ENCODE peak calls at places on chromosomes 5 and 9, in ten cellular contexts. One of them, this sample, is unnamed.

GRCh38 chr5:67998709-67999251 is 216.8 kb upstream of the PIK3R1 start:
- DNase-seq in BE2C: no peak
- DNase-seq in AG04450: no peak
- DNase-seq in GM10248: no peak
- DNase-seq in RWPE1: no peak
- DNase-seq in fibroblast of mammary gland: peak; percentile 84
- DNase-seq in lower lobe of right lung: peak; percentile 77
- DNase-seq in endothelial cell: no peak
- DNase-seq in gastrocnemius medialis: peak; percentile 22
- DNase-seq in stomach: no peak
- DNase-seq in this sample: no peak

GRCh38 chr9:85185486-85186217 is 516.1 kb downstream of the NTRK2 start:
- DNase-seq in gastrocnemius medialis: no peak
- DNase-seq in stomach: no peak
- DNase-seq in GM10248: no peak
- DNase-seq in AG04450: no peak
- DNase-seq in BE2C: no peak
- DNase-seq in RWPE1: no peak
- DNase-seq in lower lobe of right lung: no peak
- DNase-seq in endothelial cell: no peak
- DNase-seq in fibroblast of mammary gland: no peak
- DNase-seq in this sample: no peak

GRCh38 chr5:166725585-166725984 is 1565.9 kb upstream of the WWC1 start:
- DNase-seq in AG04450: no peak
- DNase-seq in endothelial cell: no peak
- DNase-seq in stomach: no peak
- DNase-seq in lower lobe of right lung: no peak
- DNase-seq in fibroblast of mammary gland: no peak
- DNase-seq in RWPE1: no peak
- DNase-seq in gastrocnemius medialis: no peak
- DNase-seq in BE2C: no peak
- DNase-seq in GM10248: no peak
- DNase-seq in this sample: no peak

GRCh38 chr9:96302021-96302420 is at the start of gene HSD17B3:
- DNase-seq in gastrocnemius medialis: no peak
- DNase-seq in lower lobe of right lung: no peak
- DNase-seq in stomach: no peak
- DNase-seq in GM10248: no peak
- DNase-seq in endothelial cell: no peak
- DNase-seq in RWPE1: peak; percentile 69
- DNase-seq in BE2C: no peak
- DNase-seq in AG04450: no peak
- DNase-seq in fibroblast of mammary gland: no peak
- DNase-seq in this sample: no peak

GRCh38 chr5:126503602-126504104 is 80.4 kb downstream of the GRAMD2B start:
- DNase-seq in stomach: no peak
- DNase-seq in endothelial cell: no peak
- DNase-seq in fibroblast of mammary gland: peak; percentile 77
- DNase-seq in lower lobe of right lung: no peak
- DNase-seq in gastrocnemius medialis: peak; percentile 46
- DNase-seq in BE2C: no peak
- DNase-seq in AG04450: no peak
- DNase-seq in GM10248: no peak
- DNase-seq in RWPE1: no peak
- DNase-seq in this sample: no peak

GRCh38 chr9:3758816-3759576 is 233.2 kb upstream of the RFX3 start:
- DNase-seq in GM10248: no peak
- DNase-seq in AG04450: no peak
- DNase-seq in gastrocnemius medialis: no peak
- DNase-seq in stomach: no peak
- DNase-seq in endothelial cell: no peak
- DNase-seq in RWPE1: no peak
- DNase-seq in fibroblast of mammary gland: no peak
- DNase-seq in BE2C: no peak
- DNase-seq in lower lobe of right lung: no peak
- DNase-seq in this sample: no peak

GRCh38 chr9:91207481-91207888 is 154.2 kb downstream of the AUH start:
- DNase-seq in gastrocnemius medialis: no peak
- DNase-seq in endothelial cell: no peak
- DNase-seq in BE2C: no peak
- DNase-seq in AG04450: no peak
- DNase-seq in RWPE1: no peak
- DNase-seq in fibroblast of mammary gland: peak; percentile 70
- DNase-seq in stomach: no peak
- DNase-seq in lower lobe of right lung: no peak
- DNase-seq in GM10248: no peak
- DNase-seq in this sample: no peak

GRCh38 chr9:71819115-71819739 is 50.9 kb upstream of the CEMIP2 start:
- DNase-seq in GM10248: no peak
- DNase-seq in endothelial cell: peak; percentile 62
- DNase-seq in BE2C: peak; percentile 51
- DNase-seq in lower lobe of right lung: no peak
- DNase-seq in AG04450: no peak
- DNase-seq in gastrocnemius medialis: no peak
- DNase-seq in stomach: peak; percentile 45
- DNase-seq in RWPE1: peak; percentile 42
- DNase-seq in fibroblast of mammary gland: peak; percentile 46
- DNase-seq in this sample: peak; percentile 58

GRCh38 chr5:95901676-95902646 is 59.7 kb downstream of the ELL2 start:
- DNase-seq in endothelial cell: no peak
- DNase-seq in AG04450: no peak
- DNase-seq in GM10248: no peak
- DNase-seq in stomach: no peak
- DNase-seq in gastrocnemius medialis: no peak
- DNase-seq in RWPE1: peak; percentile 63
- DNase-seq in fibroblast of mammary gland: peak; percentile 85
- DNase-seq in BE2C: no peak
- DNase-seq in lower lobe of right lung: no peak
- DNase-seq in this sample: no peak

GRCh38 chr5:1127991-1128785 is 16.3 kb upstream of the SLC12A7 start:
- DNase-seq in fibroblast of mammary gland: no peak
- DNase-seq in endothelial cell: no peak
- DNase-seq in lower lobe of right lung: no peak
- DNase-seq in BE2C: no peak
- DNase-seq in stomach: peak; percentile 90
- DNase-seq in gastrocnemius medialis: no peak
- DNase-seq in AG04450: no peak
- DNase-seq in GM10248: no peak
- DNase-seq in RWPE1: no peak
- DNase-seq in this sample: no peak

GRCh38 chr5:148791334-148791667 is 35.1 kb upstream of the ADRB2 start:
- DNase-seq in fibroblast of mammary gland: peak; percentile 55
- DNase-seq in lower lobe of right lung: no peak
- DNase-seq in GM10248: peak; percentile 43
- DNase-seq in gastrocnemius medialis: no peak
- DNase-seq in RWPE1: peak; percentile 42
- DNase-seq in BE2C: no peak
- DNase-seq in AG04450: no peak
- DNase-seq in stomach: no peak
- DNase-seq in endothelial cell: no peak
- DNase-seq in this sample: no peak

GRCh38 chr5:173880306-173880985 is 7.7 kb upstream of the CPEB4 start:
- DNase-seq in stomach: no peak
- DNase-seq in BE2C: no peak
- DNase-seq in lower lobe of right lung: no peak
- DNase-seq in AG04450: peak; percentile 92
- DNase-seq in GM10248: no peak
- DNase-seq in gastrocnemius medialis: no peak
- DNase-seq in RWPE1: no peak
- DNase-seq in fibroblast of mammary gland: peak; percentile 67
- DNase-seq in endothelial cell: no peak
- DNase-seq in this sample: no peak

GRCh38 chr5:14008819-14009311 is 64.4 kb upstream of the DNAH5 start:
- DNase-seq in gastrocnemius medialis: no peak
- DNase-seq in endothelial cell: peak; percentile 14
- DNase-seq in fibroblast of mammary gland: no peak
- DNase-seq in GM10248: no peak
- DNase-seq in AG04450: peak; percentile 62
- DNase-seq in stomach: peak; percentile 60
- DNase-seq in RWPE1: no peak
- DNase-seq in BE2C: no peak
- DNase-seq in lower lobe of right lung: peak; percentile 63
- DNase-seq in this sample: no peak

GRCh38 chr5:102975040-102975439 is 144.9 kb downstream of the GIN1 start:
- DNase-seq in gastrocnemius medialis: no peak
- DNase-seq in endothelial cell: no peak
- DNase-seq in lower lobe of right lung: no peak
- DNase-seq in GM10248: no peak
- DNase-seq in AG04450: no peak
- DNase-seq in RWPE1: no peak
- DNase-seq in fibroblast of mammary gland: peak; percentile 18
- DNase-seq in stomach: no peak
- DNase-seq in BE2C: no peak
- DNase-seq in this sample: no peak

GRCh38 chr5:55180016-55180415 is 7.0 kb upstream of the CDC20B start:
- DNase-seq in GM10248: no peak
- DNase-seq in stomach: no peak
- DNase-seq in BE2C: no peak
- DNase-seq in AG04450: no peak
- DNase-seq in lower lobe of right lung: no peak
- DNase-seq in RWPE1: peak; percentile 46
- DNase-seq in fibroblast of mammary gland: no peak
- DNase-seq in gastrocnemius medialis: no peak
- DNase-seq in endothelial cell: no peak
- DNase-seq in this sample: no peak

DNA sequence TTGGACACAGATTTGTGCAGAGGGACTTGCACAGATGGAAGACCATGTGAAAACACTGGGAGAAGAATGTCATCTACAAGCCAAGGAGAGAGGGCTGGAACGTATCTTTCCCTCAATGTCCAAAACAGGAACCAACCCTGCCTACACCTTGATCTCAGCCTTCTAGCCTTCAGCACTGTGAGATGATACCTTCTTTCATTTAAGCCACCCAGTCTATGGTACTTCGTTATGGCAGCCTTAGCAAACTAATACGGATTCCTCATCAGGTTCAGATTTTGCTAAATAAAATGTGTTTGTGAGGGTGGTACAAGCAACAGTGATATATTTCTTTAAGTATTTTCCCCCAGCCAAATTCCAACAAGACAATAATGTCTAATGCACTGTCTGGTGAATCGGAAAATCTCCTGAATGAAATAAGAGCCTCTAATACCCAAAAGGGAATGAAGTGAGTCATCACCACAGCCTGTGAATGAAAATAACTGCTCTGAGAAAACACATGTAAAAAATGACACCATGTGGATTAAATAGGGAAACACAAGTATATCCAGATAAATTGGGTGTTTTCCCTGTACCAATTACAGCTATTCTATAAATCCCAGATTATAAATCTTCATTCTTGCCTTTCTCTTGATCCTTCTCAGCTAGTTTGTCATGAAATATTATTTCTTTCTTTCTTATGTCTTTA is 182.8 kb upstream of the TARS1 start:
- DNase-seq in lower lobe of right lung: no peak
- DNase-seq in RWPE1: peak; percentile 56
- DNase-seq in endothelial cell: no peak
- DNase-seq in AG04450: peak; percentile 34
- DNase-seq in stomach: no peak
- DNase-seq in GM10248: no peak
- DNase-seq in fibroblast of mammary gland: peak; percentile 93
- DNase-seq in BE2C: no peak
- DNase-seq in gastrocnemius medialis: no peak
- DNase-seq in this sample: no peak
- TF ChIP-seq CTCF in lower lobe of right lung: no peak
- TF ChIP-seq CTCF in RWPE1: peak; percentile 27
- TF ChIP-seq CTCF in endothelial cell: no peak
- TF ChIP-seq CTCF in AG04450: no peak
- TF ChIP-seq CTCF in stomach: no peak
- TF ChIP-seq CTCF in GM10248: no peak
- TF ChIP-seq CTCF in fibroblast of mammary gland: peak; percentile 21
- TF ChIP-seq CTCF in BE2C: no peak
- TF ChIP-seq CTCF in gastrocnemius medialis: no peak
- TF ChIP-seq CTCF in this sample: no peak

GRCh38 chr5:38208782-38209378 is 49.5 kb upstream of the EGFLAM start:
- DNase-seq in stomach: no peak
- DNase-seq in lower lobe of right lung: no peak
- DNase-seq in RWPE1: peak; percentile 58
- DNase-seq in gastrocnemius medialis: no peak
- DNase-seq in AG04450: peak; percentile 3
- DNase-seq in BE2C: peak; percentile 60
- DNase-seq in fibroblast of mammary gland: peak; percentile 55
- DNase-seq in endothelial cell: peak; percentile 35
- DNase-seq in GM10248: no peak
- DNase-seq in this sample: peak; percentile 35
- TF ChIP-seq CTCF in stomach: no peak
- TF ChIP-seq CTCF in lower lobe of right lung: peak; percentile 31
- TF ChIP-seq CTCF in RWPE1: peak; percentile 66
- TF ChIP-seq CTCF in gastrocnemius medialis: peak; percentile 30
- TF ChIP-seq CTCF in AG04450: peak; percentile 56
- TF ChIP-seq CTCF in BE2C: peak; percentile 84
- TF ChIP-seq CTCF in fibroblast of mammary gland: peak; percentile 51
- TF ChIP-seq CTCF in endothelial cell: peak; percentile 33
- TF ChIP-seq CTCF in GM10248: peak; percentile 25
- TF ChIP-seq CTCF in this sample: peak; percentile 69

DNA sequence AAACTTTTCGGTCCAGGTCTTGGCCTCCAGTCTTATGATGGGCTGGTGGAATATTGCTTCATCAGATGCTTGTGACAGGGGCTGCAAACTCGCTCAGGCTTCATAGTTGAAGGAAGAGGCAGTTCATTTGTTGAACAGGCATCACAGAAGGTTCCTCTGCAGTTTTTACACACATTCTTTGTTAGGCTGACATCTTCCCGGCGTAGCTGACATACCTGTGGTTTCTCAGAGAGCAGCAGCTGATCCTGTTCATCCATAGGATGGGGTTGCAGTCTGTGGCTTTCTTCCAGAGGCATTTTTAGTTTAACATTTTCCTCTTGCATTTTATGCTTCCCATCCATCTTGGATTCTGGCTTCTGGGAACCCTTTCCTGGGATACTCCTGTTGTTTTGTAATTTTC is 1255.2 kb downstream of the EFNA5 start:
- DNase-seq in gastrocnemius medialis: no peak
- DNase-seq in lower lobe of right lung: no peak
- DNase-seq in RWPE1: peak; percentile 33
- DNase-seq in BE2C: no peak
- DNase-seq in GM10248: no peak
- DNase-seq in stomach: no peak
- DNase-seq in endothelial cell: no peak
- DNase-seq in AG04450: peak; percentile 82
- DNase-seq in fibroblast of mammary gland: peak; percentile 29
- DNase-seq in this sample: no peak
- TF ChIP-seq CTCF in gastrocnemius medialis: no peak
- TF ChIP-seq CTCF in lower lobe of right lung: no peak
- TF ChIP-seq CTCF in RWPE1: no peak
- TF ChIP-seq CTCF in BE2C: no peak
- TF ChIP-seq CTCF in GM10248: no peak
- TF ChIP-seq CTCF in stomach: no peak
- TF ChIP-seq CTCF in endothelial cell: no peak
- TF ChIP-seq CTCF in AG04450: no peak
- TF ChIP-seq CTCF in fibroblast of mammary gland: no peak
- TF ChIP-seq CTCF in this sample: no peak

DNA sequence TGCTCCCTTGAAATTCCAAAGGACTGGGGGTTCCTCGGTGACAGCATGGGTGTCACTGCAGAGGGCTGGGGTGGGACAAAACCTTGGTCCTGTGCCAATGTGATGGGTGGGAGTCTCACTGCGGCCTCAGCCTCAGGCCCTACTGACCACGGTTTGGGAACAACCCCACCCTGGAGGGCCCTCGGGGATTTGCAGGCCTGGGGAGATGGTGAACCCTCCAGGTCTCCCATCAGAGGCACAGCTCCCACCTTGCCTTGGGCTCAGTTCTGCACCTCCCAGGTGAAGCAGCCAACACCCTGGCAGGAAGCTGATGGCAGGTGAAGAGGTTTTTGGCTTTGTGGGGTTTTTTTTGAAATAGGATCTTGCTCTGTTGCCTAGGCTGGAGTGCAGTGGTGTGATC is 286.8 kb downstream of the PBX3 start:
- DNase-seq in AG04450: no peak
- DNase-seq in RWPE1: no peak
- DNase-seq in GM10248: no peak
- DNase-seq in lower lobe of right lung: no peak
- DNase-seq in BE2C: no peak
- DNase-seq in stomach: no peak
- DNase-seq in fibroblast of mammary gland: no peak
- DNase-seq in endothelial cell: no peak
- DNase-seq in gastrocnemius medialis: no peak
- DNase-seq in this sample: no peak
- TF ChIP-seq CTCF in AG04450: no peak
- TF ChIP-seq CTCF in RWPE1: no peak
- TF ChIP-seq CTCF in GM10248: no peak
- TF ChIP-seq CTCF in lower lobe of right lung: no peak
- TF ChIP-seq CTCF in BE2C: no peak
- TF ChIP-seq CTCF in stomach: no peak
- TF ChIP-seq CTCF in fibroblast of mammary gland: no peak
- TF ChIP-seq CTCF in endothelial cell: no peak
- TF ChIP-seq CTCF in gastrocnemius medialis: no peak
- TF ChIP-seq CTCF in this sample: no peak